ENCODE peak calls at places on chromosome 20, in six cellular contexts. Z is tibial artery; K is activated naive CD4-positive, alpha-beta T cell treated with anti-CD3 and anti-CD28 coated beads, Interleukin-2, amount 50 U/mL, for 16 hours; Q is RWPE2; G is glutamatergic neuron; D is HEK293T. F is an unnamed sample.

GRCh38 chr20:9119776-9120175 is 50.9 kb downstream of the PLCB4 start:
- DNase-seq in Z (peak), K (no peak), Q (no peak), G (peak), D (no peak), F (no peak)

GRCh38 chr20:32761831-32762753 is at the start of gene DNMT3B:
- DNase-seq in Z (peak), K (peak), Q (peak), G (peak), D (peak), F (peak)

GRCh38 chr20:57443349-57443748 is 52.2 kb downstream of the RBM38 start:
- DNase-seq in Z (no peak), K (no peak), Q (peak), G (no peak), D (no peak), F (no peak)

GRCh38 chr20:7146552-7147219 is 379.2 kb downstream of the BMP2 start:
- DNase-seq in Z (no peak), K (no peak), Q (no peak), G (peak), D (no peak), F (no peak)

GRCh38 chr20:43700627-43701026 is 26.2 kb downstream of the GTSF1L start:
- DNase-seq in Z (no peak), K (no peak), Q (no peak), G (no peak), D (no peak), F (no peak)

GRCh38 chr20:1060985-1061384 is 57.4 kb upstream of the PSMF1 start:
- DNase-seq in Z (no peak), K (no peak), Q (no peak), G (no peak), D (no peak), F (no peak)

GRCh38 chr20:13340088-13340487 is 119.0 kb downstream of the ISM1 start:
- DNase-seq in Z (no peak), K (no peak), Q (no peak), G (no peak), D (no peak), F (no peak)

GRCh38 chr20:21082584-21082983 is 23.6 kb downstream of the LINC00237 start:
- DNase-seq in Z (no peak), K (no peak), Q (no peak), G (no peak), D (no peak), F (no peak)

GRCh38 chr20:36644032-36644712 is 1.8 kb downstream of the SLA2 start:
- DNase-seq in Z (no peak), K (peak), Q (no peak), G (no peak), D (no peak), F (no peak)

GRCh38 chr20:36447101-36447500 is 94.2 kb upstream of the MYL9 start:
- DNase-seq in Z (no peak), K (no peak), Q (no peak), G (no peak), D (no peak), F (no peak)

GRCh38 chr20:21433329-21433890 is 36.1 kb upstream of the NKX2-4 start:
- DNase-seq in Z (no peak), K (no peak), Q (no peak), G (no peak), D (no peak), F (no peak)

GRCh38 chr20:667351-668034 is 8.1 kb downstream of the SCRT2 start:
- DNase-seq in Z (no peak), K (peak), Q (no peak), G (peak), D (peak), F (peak)

F was measured in dorsolateral prefrontal cortex.